ENCODE peak calls at places on chromosomes 2 and 18, in eight cellular contexts. A is AG09309, D is left ventricle myocardium inferior, G is fibroblast of lung, P is AG04449, N is neural crest cell, X is heart right ventricle, O is nephron progenitor cell. H is an unnamed sample.

GRCh38 chr2:32436150-32436549 is 79.3 kb downstream of the BIRC6 start:
- DNase-seq in G (peak; percentile 18), A (no peak), X (no peak), N (no peak), O (no peak), D (no peak), P (no peak), H (no peak)

GRCh38 chr2:237229905-237230304 is 144.2 kb downstream of the COPS8 start:
- DNase-seq in P (no peak), X (no peak), D (no peak), G (no peak), O (no peak), A (no peak), N (no peak), H (no peak)

GRCh38 chr2:12754643-12755042 is 37.9 kb downstream of the TRIB2 start:
- DNase-seq in G (no peak), X (no peak), N (no peak), D (no peak), P (no peak), O (peak; percentile 31), A (no peak), H (no peak)

GRCh38 chr18:23191952-23192662 is 56.8 kb downstream of the CABLES1 start:
- DNase-seq in G (peak; percentile 76), N (no peak), X (peak; percentile 74), O (no peak), A (no peak), P (peak; percentile 54), D (peak; percentile 68), H (peak; percentile 28)

GRCh38 chr2:174752403-174753037 is 11.8 kb downstream of the CHRNA1 start:
- DNase-seq in N (no peak), G (no peak), A (no peak), P (no peak), D (no peak), X (no peak), O (no peak), H (no peak)

GRCh38 chr18:48792611-48793368 is 158.0 kb downstream of the SMAD7 start:
- DNase-seq in D (peak; percentile 1), X (no peak), A (no peak), N (no peak), G (no peak), P (no peak), O (peak; percentile 49), H (no peak)

GRCh38 chr2:1656961-1657841 is 87.1 kb downstream of the PXDN start:
- DNase-seq in A (no peak), D (no peak), O (no peak), X (no peak), P (no peak), G (no peak), N (no peak), H (no peak)

GRCh38 chr2:136136921-136137320 is 19.0 kb upstream of the CXCR4 start:
- DNase-seq in X (no peak), G (no peak), N (no peak), O (no peak), A (no peak), P (no peak), D (no peak), H (no peak)

GRCh38 chr18:31162419-31162793 is 250 bp downstream of the DSC1 start:
- DNase-seq in X (no peak), O (no peak), D (no peak), G (no peak), P (no peak), N (no peak), A (no peak), H (peak; percentile 79)

GRCh38 chr2:112670521-112671022 is 24.8 kb downstream of the SLC20A1 start:
- DNase-seq in A (no peak), G (no peak), O (no peak), D (no peak), P (no peak), N (no peak), X (no peak), H (no peak)

GRCh38 chr2:68643874-68644485 is 601 bp downstream of the PROKR1 start:
- DNase-seq in D (no peak), A (no peak), X (no peak), G (no peak), P (no peak), O (peak; percentile 8), N (no peak), H (no peak)

GRCh38 chr2:68650645-68651044 is 7.3 kb downstream of the PROKR1 start:
- DNase-seq in A (no peak), D (no peak), X (no peak), O (no peak), N (no peak), G (no peak), P (no peak), H (no peak)

GRCh38 chr2:68643011-68643873 is at the start of gene PROKR1:
- DNase-seq in O (peak; percentile 79), G (no peak), X (no peak), A (no peak), N (peak; percentile 32), D (peak; percentile 26), P (no peak), H (no peak)

GRCh38 chr2:68645523-68645922 is 2.1 kb downstream of the PROKR1 start:
- DNase-seq in N (no peak), O (no peak), X (no peak), A (no peak), P (no peak), G (no peak), D (no peak), H (no peak)

GRCh38 chr2:68646303-68646702 is 2.9 kb downstream of the PROKR1 start:
- DNase-seq in D (no peak), O (no peak), G (no peak), A (no peak), X (no peak), N (no peak), P (no peak), H (no peak)
- TF ChIP-seq CTCF in D (no peak), O (no peak), G (peak; percentile 21), A (no peak), X (no peak), N (no peak), P (no peak), H (peak; percentile 54)

GRCh38 chr2:224040753-224041152 is 1.7 kb upstream of the SERPINE2 start:
- DNase-seq in X (no peak), G (no peak), N (no peak), D (no peak), A (no peak), P (no peak), O (no peak), H (peak; percentile 15)

GRCh38 chr2:224038830-224039079 is 331 bp downstream of the SERPINE2 start:
- DNase-seq in D (no peak), N (no peak), G (no peak), A (no peak), O (no peak), X (no peak), P (no peak), H (no peak)

GRCh38 chr2:224039770-224040088 is 643 bp upstream of the SERPINE2 start:
- DNase-seq in N (no peak), P (no peak), O (peak; percentile 53), G (no peak), X (no peak), D (no peak), A (no peak), H (no peak)

GRCh38 chr2:224038049-224038829 is 847 bp downstream of the SERPINE2 start:
- DNase-seq in P (no peak), D (peak; percentile 32), G (peak; percentile 34), A (no peak), N (peak; percentile 43), X (no peak), O (peak; percentile 66), H (peak; percentile 50)

DNA sequence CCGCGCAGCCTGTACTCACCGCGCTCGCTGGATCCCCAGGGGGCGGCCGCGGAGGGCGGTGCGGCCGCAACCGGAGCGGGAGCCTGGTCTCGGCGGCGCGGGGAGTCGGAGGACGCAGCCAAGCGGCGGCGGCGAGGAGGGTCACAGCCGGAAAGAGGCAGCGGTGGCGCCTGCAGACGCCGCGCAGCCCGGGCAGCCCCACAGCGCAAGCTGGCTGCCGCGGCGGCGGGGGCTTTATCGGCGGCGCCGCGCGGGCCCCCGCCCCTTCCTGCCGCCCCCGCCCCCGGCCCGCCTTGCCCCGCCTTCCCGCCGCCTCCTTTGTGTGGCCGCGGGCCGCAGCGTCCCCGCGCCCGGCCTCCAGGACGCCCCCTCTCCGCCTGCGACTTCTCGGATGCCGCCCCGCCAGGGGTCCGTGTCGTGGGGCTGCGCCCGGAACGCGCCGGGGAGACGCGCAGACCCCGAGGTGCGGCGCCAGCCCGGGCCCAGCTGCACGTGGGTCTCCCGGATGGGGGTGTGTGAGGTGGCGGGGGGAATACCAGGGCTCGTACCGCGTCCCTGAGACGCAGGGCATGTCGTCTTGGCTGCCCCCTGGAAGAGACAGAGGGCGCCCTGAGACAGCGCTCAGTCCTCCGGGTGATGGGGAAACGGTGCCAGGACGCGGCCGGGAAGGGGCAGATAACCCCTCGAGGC is at the start of gene SERPINE2:
- DNase-seq in P (no peak), G (peak; percentile 56), D (peak; percentile 57), O (peak; percentile 79), A (peak; percentile 20), X (peak; percentile 43), N (peak; percentile 61), H (peak; percentile 73)
- TF ChIP-seq CTCF in P (peak; percentile 70), G (peak; percentile 44), D (peak; percentile 50), O (peak; percentile 8), A (peak; percentile 51), X (peak; percentile 58), N (peak; percentile 26), H (peak; percentile 77)

GRCh38 chr2:42979416-42979869 is 187.1 kb upstream of the HAAO start:
- DNase-seq in O (no peak), P (no peak), X (no peak), G (no peak), N (no peak), A (no peak), D (no peak), H (no peak)
- TF ChIP-seq CTCF in O (no peak), P (no peak), X (no peak), G (no peak), N (no peak), A (no peak), D (no peak), H (no peak)

DNA sequence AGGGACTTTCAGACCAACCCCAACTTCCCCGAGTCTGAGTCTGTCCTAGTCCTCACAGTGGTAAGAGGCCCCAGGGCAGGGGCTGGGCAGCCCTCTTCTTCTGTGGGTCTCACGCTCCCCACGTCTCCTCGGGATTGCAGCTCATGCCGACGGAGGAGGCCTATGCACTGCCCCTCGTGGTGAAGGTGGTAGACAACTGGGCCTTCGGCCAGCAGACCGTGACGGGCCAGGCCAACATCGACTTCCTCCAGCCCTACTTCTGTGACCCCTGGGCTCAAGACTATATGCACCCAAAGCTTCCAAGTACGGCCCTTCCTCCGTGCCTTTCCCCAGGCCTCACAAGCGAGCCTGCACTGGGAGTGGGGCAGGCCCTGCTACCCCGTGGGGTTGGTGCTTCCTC is 44.3 kb downstream of the LMAN2L start:
- DNase-seq in O (no peak), N (no peak), P (no peak), D (no peak), A (no peak), X (no peak), G (no peak), H (no peak)
- TF ChIP-seq CTCF in O (no peak), N (no peak), P (no peak), D (no peak), A (no peak), X (no peak), G (no peak), H (no peak)

DNA sequence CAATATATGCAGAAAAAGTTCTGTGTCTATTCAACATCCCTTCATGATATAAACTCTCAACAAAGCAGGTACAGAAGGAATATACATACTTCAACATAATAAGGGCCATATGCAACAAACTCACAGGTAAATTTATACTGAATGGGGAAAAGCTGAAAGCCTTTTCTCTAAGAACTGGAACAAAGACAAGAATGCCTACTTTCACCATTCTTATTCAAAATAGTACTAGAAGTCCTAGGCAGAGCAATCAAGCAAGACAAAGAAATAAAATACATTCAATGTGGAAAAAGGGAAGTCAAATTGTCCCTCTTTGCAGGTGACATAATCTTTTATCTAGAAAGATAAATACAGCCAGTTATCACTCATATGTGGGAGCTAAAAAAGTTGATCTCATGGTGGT is 116.3 kb downstream of the ACVR1 start:
- DNase-seq in P (no peak), G (no peak), A (no peak), O (no peak), X (no peak), N (no peak), D (no peak), H (no peak)
- TF ChIP-seq CTCF in P (no peak), G (no peak), A (no peak), O (no peak), X (no peak), N (no peak), D (no peak), H (no peak)

H was measured in foreskin keratinocyte.